ENCODE peak calls at places on chromosomes 3 and 15, in five cellular contexts. C, D, V, O and U are unnamed samples.
A peak's percentile ranks its signal among the peaks of the same experiment; 100 is the strongest.

GRCh38 chr3:167978071-167978470 is 117.7 kb downstream of the GOLIM4 start:
- DNase-seq in C (peak; percentile 69), D (no peak), V (no peak), O (no peak), U (no peak)

GRCh38 chr3:152278674-152279427 is 10.1 kb downstream of the MBNL1 start:
- DNase-seq in C (no peak), D (no peak), V (no peak), O (no peak), U (no peak)

GRCh38 chr15:50315814-50316630 is 39.0 kb downstream of the GABPB1 start:
- DNase-seq in C (peak; percentile 59), D (no peak), V (peak; percentile 76), O (no peak), U (no peak)

GRCh38 chr3:19702416-19703078 is 231.5 kb downstream of the EFHB start:
- DNase-seq in C (peak; percentile 7), D (no peak), V (no peak), O (no peak), U (peak; percentile 79)

GRCh38 chr3:99960123-99960878 is 142.6 kb downstream of the CMSS1 start:
- DNase-seq in C (no peak), D (no peak), V (no peak), O (no peak), U (no peak)

GRCh38 chr15:43440721-43441281 is 52.2 kb downstream of the TP53BP1 start:
- DNase-seq in C (peak; percentile 87), D (peak; percentile 15), V (peak; percentile 98), O (peak; percentile 25), U (no peak)

GRCh38 chr3:127816783-127817182 is 5.5 kb downstream of the MGLL start:
- DNase-seq in C (no peak), D (no peak), V (no peak), O (no peak), U (no peak)

GRCh38 chr15:35624881-35625280 is 78.9 kb upstream of the DPH6 start:
- DNase-seq in C (no peak), D (no peak), V (peak; percentile 97), O (no peak), U (no peak)

GRCh38 chr15:97968380-97968779 is 7.9 kb downstream of the ARRDC4 start:
- DNase-seq in C (no peak), D (no peak), V (peak; percentile 32), O (no peak), U (no peak)

GRCh38 chr15:98147415-98147814 is 186.9 kb downstream of the ARRDC4 start:
- DNase-seq in C (no peak), D (no peak), V (no peak), O (no peak), U (no peak)

GRCh38 chr3:58010562-58010961 is 2.3 kb downstream of the FLNB start:
- DNase-seq in C (no peak), D (no peak), V (no peak), O (no peak), U (no peak)

GRCh38 chr15:39134282-39134681 is 446.6 kb upstream of the THBS1 start:
- DNase-seq in C (no peak), D (no peak), V (no peak), O (no peak), U (no peak)

GRCh38 chr3:140216249-140216648 is 281.3 kb downstream of the CLSTN2 start:
- DNase-seq in C (peak; percentile 27), D (no peak), V (peak; percentile 13), O (no peak), U (no peak)
- TF ChIP-seq CTCF in C (peak; percentile 56), D (no peak), V (peak; percentile 65), O (peak; percentile 9), U (peak; percentile 37)

GRCh38 chr3:150370129-150370602 is 37.9 kb upstream of the TSC22D2 start:
- DNase-seq in C (peak; percentile 63), D (peak; percentile 66), V (peak; percentile 98), O (peak; percentile 69), U (no peak)
- TF ChIP-seq CTCF in C (no peak), D (peak; percentile 20), V (peak; percentile 38), O (no peak), U (no peak)

GRCh38 chr15:78788261-78788660 is 23.0 kb downstream of the ADAMTS7 start:
- DNase-seq in C (no peak), D (no peak), V (no peak), O (no peak), U (no peak)
- TF ChIP-seq CTCF in C (no peak), D (peak; percentile 6), V (no peak), O (no peak), U (no peak)

GRCh38 chr3:178525180-178525704 is 11.0 kb upstream of the KCNMB2 start:
- DNase-seq in C (no peak), D (no peak), V (peak; percentile 14), O (no peak), U (no peak)
- TF ChIP-seq CTCF in C (no peak), D (no peak), V (no peak), O (no peak), U (no peak)

DNA sequence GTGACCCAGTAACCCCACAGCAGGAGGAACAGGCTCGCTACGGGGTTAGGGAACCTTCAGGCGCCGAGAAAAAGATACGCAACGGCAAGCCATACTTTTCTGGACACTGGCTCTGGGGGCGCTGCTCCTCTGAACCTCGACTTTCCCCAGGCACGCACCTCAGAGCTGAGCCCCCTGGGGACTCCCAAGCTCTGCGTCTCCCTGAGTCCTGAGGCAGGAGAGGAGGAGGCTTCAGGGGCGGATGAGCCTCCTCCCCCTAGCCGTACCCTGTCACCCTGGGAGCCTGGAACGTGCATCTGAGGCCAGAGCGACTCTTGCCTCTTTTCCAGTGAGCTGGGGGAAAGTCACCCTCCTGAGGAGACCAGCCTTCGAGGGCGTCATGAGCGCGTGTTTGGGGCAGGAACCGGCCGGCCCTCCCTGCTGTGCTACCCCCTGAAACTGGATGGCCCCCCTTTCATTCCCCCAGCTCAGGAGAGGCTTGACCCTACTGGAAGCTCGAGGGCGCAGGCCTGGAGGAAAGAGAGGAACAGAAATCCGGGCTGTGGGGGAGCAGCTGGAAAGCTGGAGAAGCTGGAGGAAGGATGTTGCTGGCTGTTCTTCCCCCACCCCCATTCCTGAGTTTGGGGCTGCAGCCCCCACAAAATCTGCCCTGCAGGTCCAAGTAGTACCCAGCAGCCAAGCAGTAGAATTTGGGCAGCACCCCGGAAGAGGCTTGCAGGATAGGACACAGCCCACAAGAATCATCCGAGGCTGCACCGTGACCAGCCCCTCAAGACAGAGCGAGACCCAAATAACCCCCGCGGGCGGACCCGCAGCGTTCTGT is 25.1 kb upstream of the POLG start:
- DNase-seq in C (no peak), D (no peak), V (no peak), O (no peak), U (no peak)
- TF ChIP-seq CTCF in C (no peak), D (no peak), V (peak; percentile 1), O (no peak), U (no peak)

GRCh38 chr3:42556089-42556632 is 25.6 kb downstream of the SEC22C start:
- DNase-seq in C (no peak), D (no peak), V (no peak), O (no peak), U (no peak)

GRCh38 chr3:42552830-42553229 is 28.9 kb downstream of the SEC22C start:
- DNase-seq in C (no peak), D (no peak), V (peak; percentile 15), O (no peak), U (no peak)

GRCh38 chr3:42562047-42562907 is 19.5 kb downstream of the SEC22C start:
- DNase-seq in C (peak; percentile 36), D (no peak), V (no peak), O (no peak), U (no peak)

DNA sequence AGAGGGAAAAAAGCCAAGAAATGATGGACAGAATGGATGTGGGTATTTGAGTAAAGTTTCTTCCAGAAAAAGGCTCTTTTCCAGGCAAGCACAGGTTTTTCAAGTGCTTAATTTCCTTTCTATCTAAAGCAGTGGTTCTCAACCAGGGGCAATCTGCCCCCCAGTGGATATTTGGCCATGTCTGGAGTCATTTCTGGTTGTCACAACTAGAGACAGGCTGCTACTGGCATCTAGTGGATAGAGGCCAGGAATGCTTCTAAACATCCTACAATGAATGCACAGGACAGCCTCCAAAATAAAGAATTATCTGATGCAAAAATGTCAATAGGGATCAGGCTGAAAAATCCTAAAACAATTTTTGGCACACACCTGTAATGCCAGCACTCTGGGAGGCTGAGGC is 23.9 kb downstream of the SEC22C start:
- DNase-seq in C (peak; percentile 43), D (no peak), V (no peak), O (no peak), U (no peak)
- TF ChIP-seq CTCF in C (peak; percentile 67), D (peak; percentile 57), V (peak; percentile 11), O (no peak), U (no peak)

DNA sequence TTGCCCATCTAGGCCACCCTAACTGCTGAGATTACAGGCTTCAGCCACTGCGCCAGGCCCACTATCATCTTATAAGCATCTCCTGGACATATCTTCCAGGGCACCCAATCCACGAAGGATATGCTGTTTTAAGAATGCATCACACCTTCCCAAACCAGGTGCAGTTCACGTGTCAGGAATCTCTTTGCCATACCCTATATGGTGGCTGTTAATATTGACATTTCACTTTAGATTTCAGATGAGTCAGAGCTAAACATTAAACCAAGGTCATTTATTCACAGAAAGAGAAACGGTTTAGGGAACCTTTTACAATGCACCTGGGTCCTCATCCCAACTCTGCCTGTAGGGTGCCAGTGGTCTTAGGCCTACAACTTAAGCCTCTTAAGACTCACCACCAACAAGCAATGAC is 85.7 kb downstream of the TBL1XR1 start:
- DNase-seq in C (no peak), D (no peak), V (no peak), O (no peak), U (no peak)
- TF ChIP-seq CTCF in C (no peak), D (no peak), V (no peak), O (no peak), U (no peak)